ENCODE peak calls at places on chromosome 15, in seven cellular contexts. E, T, M, P, K, U and J are unnamed samples.

GRCh38 chr15:55970286-55970685 is 23.1 kb downstream of the NEDD4 start:
- DNase-seq in T (no peak), E (no peak), P (no peak), U (no peak), M (no peak), K (no peak), J (no peak)

GRCh38 chr15:57652481-57652880 is 54.0 kb upstream of the POLR2M start:
- DNase-seq in E (no peak), P (no peak), U (no peak), T (no peak), K (no peak), M (no peak), J (no peak)

GRCh38 chr15:66523926-66524325 is 18.8 kb downstream of the ZWILCH start:
- DNase-seq in T (no peak), E (no peak), M (no peak), U (no peak), K (no peak), P (no peak), J (no peak)

GRCh38 chr15:100167884-100168375 is 173.8 kb downstream of the ADAMTS17 start:
- DNase-seq in T (no peak), E (no peak), K (no peak), U (no peak), M (no peak), P (no peak), J (no peak)

GRCh38 chr15:67100124-67100791 is 34.9 kb downstream of the SMAD3 start:
- DNase-seq in T (no peak), K (no peak), P (no peak), U (no peak), M (no peak), E (no peak), J (no peak)

GRCh38 chr15:36371509-36371908 is 207.9 kb upstream of the CDIN1 start:
- DNase-seq in U (no peak), T (no peak), M (no peak), K (no peak), P (no peak), E (no peak), J (no peak)

GRCh38 chr15:63605816-63606215 is 8.6 kb downstream of the FBXL22 start:
- DNase-seq in P (peak; percentile 41), U (no peak), K (no peak), E (peak; percentile 62), T (no peak), M (no peak), J (no peak)

GRCh38 chr15:83204697-83205096 is 2.9 kb downstream of the HDGFL3 start:
- DNase-seq in T (no peak), E (no peak), U (no peak), P (no peak), K (no peak), M (no peak), J (no peak)

GRCh38 chr15:59686389-59686788 is 2.7 kb downstream of the BNIP2 start:
- DNase-seq in M (no peak), U (no peak), K (no peak), P (no peak), T (no peak), E (no peak), J (no peak)

GRCh38 chr15:66072616-66073361 is 180.8 kb downstream of the MEGF11 start:
- DNase-seq in T (no peak), P (no peak), K (no peak), U (no peak), M (no peak), E (no peak), J (no peak)

GRCh38 chr15:39360417-39360816 is 220.5 kb upstream of the THBS1 start:
- DNase-seq in P (no peak), E (no peak), U (no peak), T (no peak), K (no peak), M (no peak), J (no peak)

GRCh38 chr15:26615927-26616302 is 157.0 kb downstream of the GABRB3 start:
- DNase-seq in P (no peak), E (no peak), U (no peak), K (no peak), T (no peak), M (no peak), J (no peak)

GRCh38 chr15:78056714-78057269 is 20.7 kb downstream of the TBC1D2B start:
- DNase-seq in U (no peak), P (no peak), E (no peak), K (no peak), T (no peak), M (peak; percentile 46), J (no peak)

GRCh38 chr15:53693729-53694533 is 65.5 kb downstream of the WDR72 start:
- DNase-seq in E (no peak), P (no peak), M (peak; percentile 68), T (no peak), K (no peak), U (no peak), J (no peak)

GRCh38 chr15:77659350-77660321 is 26.9 kb upstream of the LINGO1 start:
- DNase-seq in T (peak; percentile 55), M (peak; percentile 42), U (no peak), E (no peak), K (peak; percentile 90), P (no peak), J (no peak)

GRCh38 chr15:47872869-47873301 is 155.6 kb downstream of the SEMA6D start:
- DNase-seq in E (no peak), U (no peak), K (no peak), P (no peak), M (no peak), T (no peak), J (no peak)

GRCh38 chr15:69802432-69802831 is 295.3 kb downstream of the TLE3 start:
- DNase-seq in E (no peak), T (no peak), U (no peak), M (no peak), K (no peak), P (no peak), J (no peak)

GRCh38 chr15:89815769-89816168 is 1.1 kb upstream of the ANPEP start:
- DNase-seq in T (no peak), K (no peak), E (no peak), P (no peak), U (no peak), M (no peak), J (no peak)

GRCh38 chr15:72060687-72061250 is 57.2 kb downstream of the MYO9A start:
- DNase-seq in K (no peak), T (no peak), P (no peak), U (no peak), E (no peak), M (no peak), J (no peak)

GRCh38 chr15:98635848-98636247 is 12.5 kb upstream of the IGF1R start:
- DNase-seq in T (no peak), E (no peak), U (no peak), K (no peak), M (no peak), P (no peak), J (no peak)

GRCh38 chr15:81767076-81767475 is 278.7 kb downstream of the MEX3B start:
- DNase-seq in U (no peak), K (no peak), M (no peak), T (no peak), P (no peak), E (no peak), J (no peak)

GRCh38 chr15:56150204-56150603 is 93.5 kb downstream of the RFX7 start:
- DNase-seq in K (no peak), P (no peak), M (no peak), T (no peak), U (peak; percentile 62), E (no peak), J (no peak)

GRCh38 chr15:38563723-38564519 is 693 bp downstream of the RASGRP1 start:
- DNase-seq in K (peak; percentile 57), U (peak; percentile 91), M (peak; percentile 45), T (peak; percentile 27), P (peak; percentile 79), E (peak; percentile 95), J (peak; percentile 13)

GRCh38 chr15:47473857-47474256 is 243.4 kb upstream of the SEMA6D start:
- DNase-seq in P (no peak), U (peak; percentile 86), E (no peak), M (no peak), K (no peak), T (no peak), J (no peak)

GRCh38 chr15:67109141-67110034 is 44.0 kb downstream of the SMAD3 start:
- DNase-seq in K (no peak), E (no peak), P (no peak), M (no peak), U (peak; percentile 93), T (no peak), J (no peak)

GRCh38 chr15:41930221-41930866 is 36.5 kb upstream of the SPTBN5 start:
- DNase-seq in P (no peak), T (no peak), K (no peak), U (peak; percentile 90), E (no peak), M (no peak), J (peak; percentile 94)

GRCh38 chr15:49863431-49864205 is 242.8 kb downstream of the DTWD1 start:
- DNase-seq in U (no peak), M (no peak), T (no peak), E (no peak), P (no peak), K (no peak), J (no peak)

GRCh38 chr15:70437882-70438331 is 325.5 kb downstream of the UACA start:
- DNase-seq in M (no peak), P (no peak), K (no peak), E (no peak), T (no peak), U (no peak), J (no peak)

GRCh38 chr15:73965730-73966103 is 26.4 kb downstream of the STOML1 start:
- DNase-seq in T (no peak), P (no peak), U (no peak), E (peak; percentile 25), K (no peak), M (no peak), J (no peak)

GRCh38 chr15:80527406-80527805 is 123.2 kb downstream of the ARNT2 start:
- DNase-seq in K (no peak), P (no peak), T (no peak), M (no peak), E (no peak), U (no peak), J (no peak)

GRCh38 chr15:67747949-67748348 is 77.4 kb upstream of the SKOR1 start:
- DNase-seq in U (no peak), T (no peak), E (no peak), M (no peak), K (no peak), P (no peak), J (no peak)